ENCODE peak calls at places on chromosome X, in nine cellular contexts. One of them, this sample, is unnamed.

GRCh38 chrX:107736781-107737531 is 38.6 kb downstream of the TSC22D3 start:
- DNase-seq in left cardiac atrium: no peak
- DNase-seq in GM12891: no peak
- DNase-seq in posterior vena cava: no peak
- DNase-seq in mesendoderm: peak; percentile 98
- DNase-seq in SK-N-DZ: no peak
- DNase-seq in stimulated activated naive B cell treated with anti-CD40 and anti-IgM and Interleukin-4, amounts not matched to agents 10 μg/mL and 1 μg/mL and 100 μg/mL, for 72 hours: no peak
- DNase-seq in nucleus accumbens: no peak
- DNase-seq in memory B cell: no peak
- DNase-seq in this sample: no peak

GRCh38 chrX:45358417-45358816 is 157.7 kb upstream of the DIPK2B start:
- DNase-seq in left cardiac atrium: no peak
- DNase-seq in GM12891: no peak
- DNase-seq in posterior vena cava: no peak
- DNase-seq in mesendoderm: no peak
- DNase-seq in SK-N-DZ: no peak
- DNase-seq in stimulated activated naive B cell treated with anti-CD40 and anti-IgM and Interleukin-4, amounts not matched to agents 10 μg/mL and 1 μg/mL and 100 μg/mL, for 72 hours: no peak
- DNase-seq in nucleus accumbens: no peak
- DNase-seq in memory B cell: no peak
- DNase-seq in this sample: no peak

GRCh38 chrX:39678914-39679313 is 418.8 kb downstream of the BCOR start:
- DNase-seq in left cardiac atrium: no peak
- DNase-seq in GM12891: no peak
- DNase-seq in posterior vena cava: no peak
- DNase-seq in mesendoderm: no peak
- DNase-seq in SK-N-DZ: peak; percentile 29
- DNase-seq in stimulated activated naive B cell treated with anti-CD40 and anti-IgM and Interleukin-4, amounts not matched to agents 10 μg/mL and 1 μg/mL and 100 μg/mL, for 72 hours: no peak
- DNase-seq in nucleus accumbens: peak; percentile 36
- DNase-seq in memory B cell: no peak
- DNase-seq in this sample: no peak

GRCh38 chrX:107672955-107673378 is 44.7 kb downstream of the PRPS1 start:
- DNase-seq in left cardiac atrium: peak; percentile 75
- DNase-seq in GM12891: no peak
- DNase-seq in posterior vena cava: peak; percentile 93
- DNase-seq in mesendoderm: peak; percentile 73
- DNase-seq in SK-N-DZ: peak; percentile 44
- DNase-seq in stimulated activated naive B cell treated with anti-CD40 and anti-IgM and Interleukin-4, amounts not matched to agents 10 μg/mL and 1 μg/mL and 100 μg/mL, for 72 hours: peak; percentile 52
- DNase-seq in nucleus accumbens: no peak
- DNase-seq in memory B cell: peak; percentile 60
- DNase-seq in this sample: peak; percentile 87

GRCh38 chrX:43706786-43707185 is 50.7 kb downstream of the MAOA start:
- DNase-seq in left cardiac atrium: no peak
- DNase-seq in GM12891: no peak
- DNase-seq in posterior vena cava: no peak
- DNase-seq in mesendoderm: no peak
- DNase-seq in SK-N-DZ: no peak
- DNase-seq in stimulated activated naive B cell treated with anti-CD40 and anti-IgM and Interleukin-4, amounts not matched to agents 10 μg/mL and 1 μg/mL and 100 μg/mL, for 72 hours: no peak
- DNase-seq in nucleus accumbens: no peak
- DNase-seq in memory B cell: no peak
- DNase-seq in this sample: no peak

GRCh38 chrX:131977619-131978018 is 45.5 kb upstream of the STK26 start:
- DNase-seq in left cardiac atrium: no peak
- DNase-seq in GM12891: no peak
- DNase-seq in posterior vena cava: no peak
- DNase-seq in mesendoderm: no peak
- DNase-seq in SK-N-DZ: no peak
- DNase-seq in stimulated activated naive B cell treated with anti-CD40 and anti-IgM and Interleukin-4, amounts not matched to agents 10 μg/mL and 1 μg/mL and 100 μg/mL, for 72 hours: no peak
- DNase-seq in nucleus accumbens: no peak
- DNase-seq in memory B cell: no peak
- DNase-seq in this sample: no peak

GRCh38 chrX:129230850-129231512 is 292.3 kb downstream of the SMARCA1 start:
- DNase-seq in left cardiac atrium: no peak
- DNase-seq in GM12891: no peak
- DNase-seq in posterior vena cava: no peak
- DNase-seq in mesendoderm: no peak
- DNase-seq in SK-N-DZ: peak; percentile 85
- DNase-seq in stimulated activated naive B cell treated with anti-CD40 and anti-IgM and Interleukin-4, amounts not matched to agents 10 μg/mL and 1 μg/mL and 100 μg/mL, for 72 hours: no peak
- DNase-seq in nucleus accumbens: no peak
- DNase-seq in memory B cell: no peak
- DNase-seq in this sample: no peak

GRCh38 chrX:129654652-129655546 is at the start of gene APLN:
- DNase-seq in left cardiac atrium: peak; percentile 52
- DNase-seq in GM12891: no peak
- DNase-seq in posterior vena cava: peak; percentile 85
- DNase-seq in mesendoderm: peak; percentile 38
- DNase-seq in SK-N-DZ: no peak
- DNase-seq in stimulated activated naive B cell treated with anti-CD40 and anti-IgM and Interleukin-4, amounts not matched to agents 10 μg/mL and 1 μg/mL and 100 μg/mL, for 72 hours: no peak
- DNase-seq in nucleus accumbens: peak; percentile 57
- DNase-seq in memory B cell: no peak
- DNase-seq in this sample: peak; percentile 67

GRCh38 chrX:114798902-114799301 is 215.0 kb downstream of the HTR2C start:
- DNase-seq in left cardiac atrium: no peak
- DNase-seq in GM12891: no peak
- DNase-seq in posterior vena cava: no peak
- DNase-seq in mesendoderm: no peak
- DNase-seq in SK-N-DZ: no peak
- DNase-seq in stimulated activated naive B cell treated with anti-CD40 and anti-IgM and Interleukin-4, amounts not matched to agents 10 μg/mL and 1 μg/mL and 100 μg/mL, for 72 hours: no peak
- DNase-seq in nucleus accumbens: no peak
- DNase-seq in memory B cell: no peak
- DNase-seq in this sample: no peak

GRCh38 chrX:136126892-136127406 is 20.4 kb upstream of the FHL1 start:
- DNase-seq in left cardiac atrium: no peak
- DNase-seq in GM12891: no peak
- DNase-seq in posterior vena cava: no peak
- DNase-seq in mesendoderm: no peak
- DNase-seq in SK-N-DZ: no peak
- DNase-seq in stimulated activated naive B cell treated with anti-CD40 and anti-IgM and Interleukin-4, amounts not matched to agents 10 μg/mL and 1 μg/mL and 100 μg/mL, for 72 hours: no peak
- DNase-seq in nucleus accumbens: no peak
- DNase-seq in memory B cell: no peak
- DNase-seq in this sample: no peak

GRCh38 chrX:40304115-40304514 is 206.4 kb upstream of the BCOR start:
- DNase-seq in left cardiac atrium: no peak
- DNase-seq in GM12891: no peak
- DNase-seq in posterior vena cava: no peak
- DNase-seq in mesendoderm: no peak
- DNase-seq in SK-N-DZ: peak; percentile 65
- DNase-seq in stimulated activated naive B cell treated with anti-CD40 and anti-IgM and Interleukin-4, amounts not matched to agents 10 μg/mL and 1 μg/mL and 100 μg/mL, for 72 hours: no peak
- DNase-seq in nucleus accumbens: no peak
- DNase-seq in memory B cell: no peak
- DNase-seq in this sample: no peak

GRCh38 chrX:24647257-24648058 is at the start of gene PCYT1B:
- DNase-seq in left cardiac atrium: peak; percentile 74
- DNase-seq in GM12891: peak; percentile 9
- DNase-seq in posterior vena cava: peak; percentile 87
- DNase-seq in mesendoderm: peak; percentile 91
- DNase-seq in SK-N-DZ: peak; percentile 89
- DNase-seq in stimulated activated naive B cell treated with anti-CD40 and anti-IgM and Interleukin-4, amounts not matched to agents 10 μg/mL and 1 μg/mL and 100 μg/mL, for 72 hours: peak; percentile 26
- DNase-seq in nucleus accumbens: peak; percentile 35
- DNase-seq in memory B cell: no peak
- DNase-seq in this sample: peak; percentile 93

GRCh38 chrX:46759645-46759974 is 692 bp upstream of the SLC9A7 start:
- DNase-seq in left cardiac atrium: no peak
- DNase-seq in GM12891: no peak
- DNase-seq in posterior vena cava: no peak
- DNase-seq in mesendoderm: peak; percentile 75
- DNase-seq in SK-N-DZ: no peak
- DNase-seq in stimulated activated naive B cell treated with anti-CD40 and anti-IgM and Interleukin-4, amounts not matched to agents 10 μg/mL and 1 μg/mL and 100 μg/mL, for 72 hours: no peak
- DNase-seq in nucleus accumbens: no peak
- DNase-seq in memory B cell: no peak
- DNase-seq in this sample: no peak

GRCh38 chrX:128759177-128759576 is 707.0 kb upstream of the ACTRT1 start:
- DNase-seq in left cardiac atrium: no peak
- DNase-seq in GM12891: no peak
- DNase-seq in posterior vena cava: no peak
- DNase-seq in mesendoderm: no peak
- DNase-seq in SK-N-DZ: no peak
- DNase-seq in stimulated activated naive B cell treated with anti-CD40 and anti-IgM and Interleukin-4, amounts not matched to agents 10 μg/mL and 1 μg/mL and 100 μg/mL, for 72 hours: no peak
- DNase-seq in nucleus accumbens: no peak
- DNase-seq in memory B cell: no peak
- DNase-seq in this sample: no peak

GRCh38 chrX:14027511-14028019 is 2.1 kb downstream of the GEMIN8 start:
- DNase-seq in left cardiac atrium: no peak
- DNase-seq in GM12891: no peak
- DNase-seq in posterior vena cava: no peak
- DNase-seq in mesendoderm: no peak
- DNase-seq in SK-N-DZ: no peak
- DNase-seq in stimulated activated naive B cell treated with anti-CD40 and anti-IgM and Interleukin-4, amounts not matched to agents 10 μg/mL and 1 μg/mL and 100 μg/mL, for 72 hours: no peak
- DNase-seq in nucleus accumbens: no peak
- DNase-seq in memory B cell: no peak
- DNase-seq in this sample: no peak

GRCh38 chrX:148380614-148381561 is 119.5 kb upstream of the AFF2 start:
- DNase-seq in left cardiac atrium: no peak
- DNase-seq in GM12891: no peak
- DNase-seq in posterior vena cava: no peak
- DNase-seq in mesendoderm: peak; percentile 35
- DNase-seq in SK-N-DZ: no peak
- DNase-seq in stimulated activated naive B cell treated with anti-CD40 and anti-IgM and Interleukin-4, amounts not matched to agents 10 μg/mL and 1 μg/mL and 100 μg/mL, for 72 hours: peak; percentile 39
- DNase-seq in nucleus accumbens: no peak
- DNase-seq in memory B cell: no peak
- DNase-seq in this sample: no peak

GRCh38 chrX:16278927-16279326 is 111.6 kb downstream of the MAGEB17 start:
- DNase-seq in left cardiac atrium: no peak
- DNase-seq in GM12891: no peak
- DNase-seq in posterior vena cava: no peak
- DNase-seq in mesendoderm: peak; percentile 48
- DNase-seq in SK-N-DZ: no peak
- DNase-seq in stimulated activated naive B cell treated with anti-CD40 and anti-IgM and Interleukin-4, amounts not matched to agents 10 μg/mL and 1 μg/mL and 100 μg/mL, for 72 hours: no peak
- DNase-seq in nucleus accumbens: no peak
- DNase-seq in memory B cell: no peak
- DNase-seq in this sample: no peak